ENCODE peak calls at places on chromosomes 3 and 15, in nine cellular contexts. W, M, J, N, F, R, Z, K and Q are unnamed samples.

GRCh38 chr3:43327184-43327950 is 41.0 kb downstream of the SNRK start:
- DNase-seq in J (no peak), N (no peak), R (no peak), W (no peak), F (no peak), Z (no peak), K (no peak), M (no peak), Q (no peak)

GRCh38 chr15:62807539-62808130 is 234.9 kb upstream of the TPM1 start:
- DNase-seq in N (no peak), M (no peak), W (no peak), R (peak; percentile 62), K (no peak), J (no peak), Z (no peak), F (no peak), Q (no peak)

GRCh38 chr3:131007782-131008181 is 18.8 kb downstream of the ASTE1 start:
- DNase-seq in W (no peak), J (no peak), N (no peak), M (no peak), K (no peak), Z (no peak), R (no peak), F (no peak), Q (no peak)

GRCh38 chr3:195065864-195066185 is 205.1 kb downstream of the XXYLT1 start:
- DNase-seq in Z (no peak), K (no peak), J (no peak), R (no peak), W (no peak), M (no peak), N (no peak), F (no peak), Q (no peak)

GRCh38 chr3:131147534-131147933 is 120.9 kb downstream of the NEK11 start:
- DNase-seq in M (no peak), R (no peak), J (no peak), W (no peak), F (no peak), K (no peak), Z (no peak), N (no peak), Q (no peak)

GRCh38 chr15:63015618-63016017 is 26.9 kb upstream of the TPM1 start:
- DNase-seq in K (no peak), N (no peak), R (no peak), F (no peak), J (no peak), Z (no peak), M (no peak), W (peak; percentile 79), Q (peak; percentile 72)

GRCh38 chr15:69573815-69574472 is 121.3 kb downstream of the RPLP1 start:
- DNase-seq in W (no peak), F (no peak), N (no peak), M (no peak), R (no peak), J (no peak), Z (no peak), K (no peak), Q (peak; percentile 10)

GRCh38 chr15:77069521-77070121 is 1.3 kb downstream of the TSPAN3 start:
- DNase-seq in N (peak; percentile 24), W (no peak), J (peak; percentile 40), R (no peak), M (no peak), Z (no peak), F (no peak), K (no peak), Q (peak; percentile 55)

GRCh38 chr15:59206623-59207183 is at the start of gene LDHAL6B:
- DNase-seq in N (no peak), R (no peak), J (no peak), Z (no peak), K (no peak), M (no peak), F (no peak), W (no peak), Q (no peak)

GRCh38 chr15:40357723-40358491 is at the start of gene DISP2:
- DNase-seq in J (peak; percentile 98), N (no peak), W (peak; percentile 100), Z (peak; percentile 70), K (peak; percentile 56), F (no peak), M (peak; percentile 34), R (peak; percentile 100), Q (peak; percentile 86)

GRCh38 chr15:52018244-52018643 is 775 bp upstream of the MAPK6 start:
- DNase-seq in M (no peak), K (no peak), J (no peak), W (no peak), R (no peak), F (no peak), N (no peak), Z (no peak), Q (no peak)

GRCh38 chr3:126911162-126912026 is 71.5 kb upstream of the PLXNA1 start:
- DNase-seq in R (no peak), Z (peak; percentile 99), N (peak; percentile 25), J (no peak), M (no peak), W (peak; percentile 93), F (peak; percentile 83), K (no peak), Q (peak; percentile 98)

GRCh38 chr3:194396897-194397756 is 1.9 kb downstream of the GP5 start:
- DNase-seq in K (no peak), Z (peak; percentile 47), M (no peak), F (no peak), R (no peak), W (peak; percentile 24), J (no peak), N (no peak), Q (peak; percentile 24)

GRCh38 chr15:68187559-68187958 is 17.6 kb downstream of the CALML4 start:
- DNase-seq in F (peak; percentile 77), Z (no peak), M (no peak), R (peak; percentile 74), N (peak; percentile 9), J (no peak), K (no peak), W (peak; percentile 62), Q (peak; percentile 25)

GRCh38 chr15:50884583-50884982 is 23.9 kb upstream of the AP4E1 start:
- DNase-seq in N (no peak), R (no peak), M (no peak), F (no peak), W (no peak), J (no peak), Z (no peak), K (no peak), Q (no peak)

GRCh38 chr15:38702178-38702912 is 137.7 kb upstream of the RASGRP1 start:
- DNase-seq in W (no peak), N (peak; percentile 6), R (peak; percentile 49), M (no peak), Z (peak; percentile 65), J (no peak), K (no peak), F (no peak), Q (peak; percentile 33)